ENCODE peak calls at places on chromosome 22, in ten cellular contexts. E is Calu3; G is CD8-positive, alpha-beta T cell; R is pancreas; W is progenitor cell of endocrine pancreas; C is mesothelial cell of epicardium; K is GM10248; H is GM12865; P is B cell; Q is mucosa of descending colon. M is an unnamed sample.

GRCh38 chr22:33553493-33553892 is 366.8 kb downstream of the LARGE1 start:
- DNase-seq in E (no peak), G (no peak), R (no peak), W (no peak), C (no peak), K (no peak), H (no peak), P (no peak), Q (no peak), M (no peak)

GRCh38 chr22:38074181-38075104 is 9.5 kb downstream of the SLC16A8 start:
- DNase-seq in E (no peak), G (no peak), R (peak), W (no peak), C (no peak), K (no peak), H (no peak), P (no peak), Q (peak), M (no peak)

GRCh38 chr22:25563757-25564319 is 637 bp upstream of the GRK3 start:
- DNase-seq in E (no peak), G (peak), R (no peak), W (no peak), C (no peak), K (no peak), H (peak), P (peak), Q (peak), M (no peak)

GRCh38 chr22:38618682-38619081 is 37.5 kb downstream of the FAM227A start:
- DNase-seq in E (no peak), G (no peak), R (no peak), W (no peak), C (no peak), K (no peak), H (no peak), P (no peak), Q (no peak), M (no peak)

GRCh38 chr22:45263790-45264269 is 20.9 kb upstream of the UPK3A start:
- DNase-seq in E (peak), G (no peak), R (peak), W (peak), C (no peak), K (peak), H (peak), P (no peak), Q (peak), M (no peak)

GRCh38 chr22:49900441-49901230 is 17.6 kb downstream of the ALG12 start:
- DNase-seq in E (no peak), G (no peak), R (no peak), W (no peak), C (no peak), K (no peak), H (no peak), P (no peak), Q (no peak), M (no peak)

GRCh38 chr22:32103648-32104326 is 55.3 kb downstream of the C22orf42 start:
- DNase-seq in E (no peak), G (no peak), R (no peak), W (no peak), C (no peak), K (no peak), H (no peak), P (peak), Q (no peak), M (no peak)

GRCh38 chr22:23772315-23773246 is at the start of gene MMP11:
- DNase-seq in E (peak), G (peak), R (peak), W (peak), C (peak), K (peak), H (peak), P (peak), Q (peak), M (peak)

GRCh38 chr22:26273011-26273675 is 103.9 kb downstream of the SEZ6L start:
- DNase-seq in E (no peak), G (no peak), R (no peak), W (no peak), C (no peak), K (no peak), H (no peak), P (no peak), Q (no peak), M (no peak)

GRCh38 chr22:49330421-49331222 is 497.1 kb downstream of the BRD1 start:
- DNase-seq in E (no peak), G (no peak), R (no peak), W (peak), C (peak), K (peak), H (no peak), P (no peak), Q (no peak), M (no peak)

GRCh38 chr22:25219948-25220442 is 556 bp downstream of the CRYBB2 start:
- DNase-seq in E (no peak), G (no peak), R (no peak), W (no peak), C (no peak), K (no peak), H (no peak), P (no peak), Q (no peak), M (no peak)

GRCh38 chr22:12601870-12602779 is 2925.9 kb upstream of the OR11H1 start:
- DNase-seq in E (no peak), G (no peak), R (peak), W (no peak), C (no peak), K (no peak), H (no peak), P (no peak), Q (peak), M (no peak)

GRCh38 chr22:26884921-26885320 is 227.5 kb downstream of the MIAT start:
- DNase-seq in E (no peak), G (no peak), R (no peak), W (no peak), C (no peak), K (no peak), H (no peak), P (no peak), Q (no peak), M (no peak)

GRCh38 chr22:24315367-24315781 is 44.7 kb downstream of the SPECC1L start:
- DNase-seq in E (no peak), G (no peak), R (no peak), W (no peak), C (no peak), K (no peak), H (no peak), P (no peak), Q (no peak), M (no peak)

GRCh38 chr22:50545522-50546325 is at the start of gene KLHDC7B:
- DNase-seq in E (no peak), G (peak), R (no peak), W (no peak), C (no peak), K (peak), H (no peak), P (no peak), Q (no peak), M (no peak)

GRCh38 chr22:27113211-27114030 is 456.0 kb downstream of the MIAT start:
- DNase-seq in E (peak), G (no peak), R (no peak), W (no peak), C (no peak), K (no peak), H (no peak), P (no peak), Q (no peak), M (no peak)

GRCh38 chr22:45231293-45231692 is 9.4 kb downstream of the KIAA0930 start:
- DNase-seq in E (no peak), G (no peak), R (peak), W (no peak), C (no peak), K (no peak), H (no peak), P (no peak), Q (no peak), M (no peak)

GRCh38 chr22:45867118-45867905 is 109.7 kb downstream of the WNT7B start:
- DNase-seq in E (no peak), G (peak), R (no peak), W (no peak), C (peak), K (peak), H (no peak), P (no peak), Q (no peak), M (no peak)

GRCh38 chr22:49536571-49537131 is 291.0 kb downstream of the BRD1 start:
- DNase-seq in E (no peak), G (no peak), R (no peak), W (no peak), C (peak), K (no peak), H (no peak), P (no peak), Q (no peak), M (no peak)

GRCh38 chr22:50062509-50063135 is 4.5 kb upstream of the TTLL8 start:
- DNase-seq in E (no peak), G (no peak), R (no peak), W (no peak), C (no peak), K (no peak), H (no peak), P (no peak), Q (peak), M (no peak)

GRCh38 chr22:50197856-50198623 is 2.8 kb upstream of the SELENOO start:
- DNase-seq in E (no peak), G (no peak), R (peak), W (no peak), C (no peak), K (no peak), H (no peak), P (no peak), Q (no peak), M (no peak)

GRCh38 chr22:40044870-40045834 is 50.4 kb downstream of the FAM83F start:
- DNase-seq in E (peak), G (peak), R (peak), W (peak), C (peak), K (peak), H (peak), P (peak), Q (peak), M (peak)

GRCh38 chr22:17767236-17768065 is 6.8 kb downstream of the BID start:
- DNase-seq in E (no peak), G (peak), R (no peak), W (no peak), C (no peak), K (peak), H (peak), P (no peak), Q (no peak), M (no peak)

GRCh38 chr22:45709004-45709739 is 37.5 kb downstream of the ATXN10 start:
- DNase-seq in E (no peak), G (no peak), R (no peak), W (no peak), C (no peak), K (no peak), H (no peak), P (no peak), Q (no peak), M (no peak)

GRCh38 chr22:30984317-30984716 is 15.3 kb downstream of the TUG1 start:
- DNase-seq in E (no peak), G (no peak), R (no peak), W (no peak), C (no peak), K (no peak), H (no peak), P (no peak), Q (no peak), M (no peak)

GRCh38 chr22:39776295-39776694 is 117.3 kb downstream of the ENTHD1 start:
- DNase-seq in E (no peak), G (no peak), R (no peak), W (no peak), C (no peak), K (no peak), H (no peak), P (no peak), Q (no peak), M (no peak)

GRCh38 chr22:19011075-19011474 is 75.0 kb upstream of the PRODH start:
- DNase-seq in E (no peak), G (no peak), R (no peak), W (no peak), C (no peak), K (no peak), H (no peak), P (no peak), Q (no peak), M (no peak)

GRCh38 chr22:22156716-22157499 is 87.7 kb upstream of the VPREB1 start:
- DNase-seq in E (peak), G (peak), R (peak), W (peak), C (no peak), K (peak), H (peak), P (peak), Q (no peak), M (no peak)
- TF ChIP-seq CTCF in E (peak), G (peak), R (peak), W (peak), C (no peak), K (peak), H (peak), P (peak), Q (peak), M (peak)

DNA sequence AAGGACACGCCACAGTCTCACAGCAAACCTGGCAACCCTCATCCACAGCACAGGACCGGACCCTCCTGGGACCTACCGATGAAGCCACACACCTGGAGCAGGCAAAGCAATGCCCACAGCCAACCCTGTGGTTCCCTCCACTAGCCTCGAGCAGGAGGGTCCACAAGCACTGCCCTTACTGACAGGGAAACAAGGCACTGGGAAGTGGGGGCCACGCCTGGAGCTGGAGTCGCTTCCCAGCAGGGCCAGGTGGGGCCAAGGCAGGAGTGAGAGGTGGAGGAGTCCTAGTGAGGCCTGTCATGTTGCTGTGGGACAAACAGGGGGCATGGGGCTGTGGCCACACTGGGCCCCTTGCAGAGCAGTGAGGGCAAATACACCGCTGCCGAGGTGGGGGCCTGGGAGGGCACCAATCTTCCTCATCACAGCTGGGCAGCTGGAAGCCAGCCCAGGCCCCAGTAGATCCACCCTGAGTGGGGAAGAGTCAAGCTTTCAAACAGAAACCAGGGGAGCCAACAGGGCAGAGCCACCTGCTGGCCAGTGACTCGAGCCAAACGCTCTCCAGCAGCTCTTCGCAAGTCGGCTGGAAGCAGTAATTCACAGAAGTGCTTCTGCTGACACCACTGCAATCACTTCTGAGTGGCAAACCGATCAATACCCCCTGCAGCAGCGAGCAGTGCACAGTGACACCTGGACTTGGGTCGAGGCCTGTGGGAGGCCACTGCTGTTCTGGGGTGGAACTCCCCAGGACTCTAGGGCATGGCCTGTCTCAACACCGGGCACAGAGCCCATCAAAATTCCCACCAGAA is 13.7 kb downstream of the SULT4A1 start:
- DNase-seq in E (no peak), G (no peak), R (peak), W (no peak), C (no peak), K (no peak), H (peak), P (no peak), Q (peak), M (no peak)
- TF ChIP-seq CTCF in E (peak), G (no peak), R (peak), W (peak), C (peak), K (no peak), H (peak), P (no peak), Q (no peak), M (no peak)

DNA sequence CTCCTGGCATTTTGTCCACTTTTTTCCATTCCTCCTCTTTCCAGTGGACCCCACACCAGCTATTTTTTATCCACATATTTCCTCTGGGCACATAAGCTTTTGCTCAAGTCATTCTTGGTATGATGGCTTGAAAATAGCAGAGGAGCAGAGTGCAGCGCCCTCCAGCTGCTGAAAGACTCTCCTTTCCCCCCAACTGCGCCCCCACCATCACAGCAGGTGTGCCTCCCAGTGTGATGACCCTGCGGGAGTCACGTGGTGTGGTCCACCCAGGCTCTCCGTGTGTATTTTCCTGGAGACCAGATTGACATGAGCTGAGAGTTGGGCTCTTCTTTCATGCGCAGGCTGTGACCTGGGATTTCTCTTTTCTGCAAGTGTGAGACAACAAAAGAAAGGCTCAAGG is 1241.6 kb downstream of the TBC1D22A start:
- DNase-seq in E (no peak), G (no peak), R (no peak), W (no peak), C (no peak), K (no peak), H (no peak), P (no peak), Q (no peak), M (no peak)
- TF ChIP-seq CTCF in E (no peak), G (no peak), R (no peak), W (no peak), C (no peak), K (no peak), H (no peak), P (no peak), Q (no peak), M (no peak)

GRCh38 chr22:36977401-36977861 is 41.8 kb downstream of the TST start:
- DNase-seq in E (peak), G (peak), R (peak), W (peak), C (peak), K (peak), H (peak), P (peak), Q (peak), M (peak)
- TF ChIP-seq CTCF in E (no peak), G (peak), R (no peak), W (peak), C (no peak), K (peak), H (peak), P (peak), Q (peak), M (no peak)

GRCh38 chr22:44204937-44205712 is 24.4 kb downstream of the PARVG start:
- DNase-seq in E (no peak), G (no peak), R (no peak), W (no peak), C (no peak), K (no peak), H (peak), P (peak), Q (no peak), M (no peak)

GRCh38 chr22:44201556-44202129 is 20.9 kb downstream of the PARVG start:
- DNase-seq in E (no peak), G (no peak), R (no peak), W (no peak), C (no peak), K (no peak), H (no peak), P (no peak), Q (peak), M (no peak)

GRCh38 chr22:44202261-44202789 is 21.6 kb downstream of the PARVG start:
- DNase-seq in E (no peak), G (no peak), R (no peak), W (no peak), C (no peak), K (no peak), H (no peak), P (no peak), Q (no peak), M (no peak)

GRCh38 chr22:44200855-44201550 is 20.3 kb downstream of the PARVG start:
- DNase-seq in E (no peak), G (no peak), R (no peak), W (no peak), C (no peak), K (no peak), H (no peak), P (no peak), Q (peak), M (no peak)

GRCh38 chr22:44203203-44203602 is 22.5 kb downstream of the PARVG start:
- DNase-seq in E (no peak), G (no peak), R (no peak), W (no peak), C (no peak), K (no peak), H (no peak), P (no peak), Q (no peak), M (no peak)
- TF ChIP-seq CTCF in E (no peak), G (no peak), R (no peak), W (no peak), C (no peak), K (no peak), H (no peak), P (no peak), Q (no peak), M (no peak)

DNA sequence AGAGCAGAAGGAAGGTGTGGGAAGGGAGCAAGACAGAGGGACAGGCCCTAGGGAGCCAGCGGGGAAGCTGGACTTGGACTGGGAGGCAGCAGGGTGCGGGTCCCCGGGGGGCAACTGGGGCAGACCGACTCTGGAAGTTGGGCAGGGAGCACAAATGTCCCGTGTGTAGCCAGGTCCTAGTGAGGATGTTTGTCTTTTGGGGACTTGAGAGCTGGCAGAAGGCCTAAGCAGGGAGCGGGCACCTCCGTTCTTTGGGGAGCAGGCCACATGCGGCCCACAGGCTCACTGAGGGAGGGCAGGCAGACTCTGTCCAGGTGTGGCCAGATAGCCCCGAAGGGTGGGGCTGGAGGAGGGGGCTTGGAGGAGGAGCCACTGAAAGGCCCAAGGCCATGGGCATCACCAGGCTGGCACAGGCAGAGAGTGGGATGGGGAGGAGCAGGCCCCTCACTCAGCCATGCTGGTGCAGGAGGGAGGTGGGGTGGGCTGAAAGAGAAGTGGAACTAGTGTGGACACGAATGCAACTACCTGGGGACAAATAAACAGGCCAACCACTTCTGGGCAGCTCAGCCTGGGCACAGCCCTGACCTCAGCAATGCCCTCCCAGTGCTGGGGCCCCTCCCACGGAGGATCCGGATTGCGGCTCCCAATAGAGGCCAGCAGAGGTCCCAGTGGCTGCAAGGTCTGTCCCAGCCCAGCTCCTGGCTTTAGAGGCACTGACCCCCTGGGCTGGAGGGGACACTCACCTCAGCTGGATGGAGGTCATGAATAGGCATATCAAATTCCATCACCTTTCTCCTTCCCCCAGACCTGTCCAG is 1.3 kb upstream of the SCARF2 start:
- DNase-seq in E (no peak), G (no peak), R (no peak), W (no peak), C (no peak), K (peak), H (no peak), P (no peak), Q (no peak), M (no peak)
- TF ChIP-seq CTCF in E (no peak), G (no peak), R (no peak), W (no peak), C (no peak), K (no peak), H (no peak), P (no peak), Q (no peak), M (no peak)

DNA sequence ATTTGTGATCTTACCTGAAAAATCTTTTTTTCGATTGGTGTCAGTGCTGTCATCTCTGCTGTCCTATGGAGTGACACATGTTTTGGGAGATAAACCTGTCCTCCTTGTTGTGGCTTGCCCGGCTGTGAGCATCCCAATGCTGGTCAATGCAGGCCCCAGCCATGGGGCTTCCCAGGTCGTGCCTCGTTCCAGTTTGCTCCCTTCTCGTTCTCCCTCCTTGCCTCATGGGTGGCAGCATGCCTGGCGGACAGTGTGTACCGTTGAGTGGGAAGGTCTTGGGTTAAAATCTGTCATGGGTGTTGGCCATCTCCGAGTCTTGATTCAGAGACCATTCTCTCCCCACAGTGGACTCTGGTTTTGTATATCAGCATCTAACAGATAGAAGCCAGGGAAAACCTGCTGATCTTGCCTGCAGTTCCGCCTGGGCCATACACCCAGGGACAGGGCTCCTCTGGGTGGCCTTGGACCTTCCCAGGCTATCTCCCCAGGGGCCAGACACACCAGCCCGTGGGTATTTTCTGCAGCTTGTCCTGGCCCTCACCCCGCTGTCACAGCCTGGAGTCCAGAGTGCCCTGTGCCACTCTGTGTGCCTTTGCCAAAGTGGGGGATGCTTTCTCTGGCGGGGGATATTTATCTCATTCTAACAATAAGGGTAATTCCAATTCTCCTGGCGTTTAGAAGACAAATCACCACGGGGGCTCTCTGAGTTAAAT is 208.1 kb downstream of the TBC1D22A start:
- DNase-seq in E (no peak), G (no peak), R (no peak), W (no peak), C (no peak), K (no peak), H (no peak), P (no peak), Q (no peak), M (no peak)
- TF ChIP-seq CTCF in E (no peak), G (no peak), R (no peak), W (no peak), C (no peak), K (no peak), H (no peak), P (no peak), Q (no peak), M (no peak)